ENCODE peak calls at places on chromosomes 2 and 18, in four cellular contexts. One of them, this sample, is unnamed.

GRCh38 chr2:105636109-105636740 is 108.5 kb upstream of the NCK2 start:
- DNase-seq in GM12878: no peak
- DNase-seq in SK-N-SH: no peak
- DNase-seq in K562: no peak
- DNase-seq in this sample: no peak

GRCh38 chr18:48942554-48943261 is 8.1 kb downstream of the SMAD7 start:
- DNase-seq in SK-N-SH: no peak
- DNase-seq in GM12878: no peak
- DNase-seq in K562: no peak
- DNase-seq in this sample: peak

GRCh38 chr2:9378433-9379371 is 44.6 kb downstream of the ITGB1BP1 start:
- DNase-seq in GM12878: no peak
- DNase-seq in K562: no peak
- DNase-seq in SK-N-SH: no peak
- DNase-seq in this sample: peak

GRCh38 chr2:60998628-60999545 is 18.6 kb upstream of the PEX13 start:
- DNase-seq in GM12878: no peak
- DNase-seq in K562: peak
- DNase-seq in SK-N-SH: peak
- DNase-seq in this sample: peak

GRCh38 chr2:241047253-241048010 is 49.0 kb downstream of the SNED1 start:
- DNase-seq in K562: no peak
- DNase-seq in GM12878: no peak
- DNase-seq in SK-N-SH: no peak
- DNase-seq in this sample: no peak

GRCh38 chr18:48032876-48033769 is 102.7 kb upstream of the SMAD2 start:
- DNase-seq in K562: no peak
- DNase-seq in GM12878: no peak
- DNase-seq in SK-N-SH: no peak
- DNase-seq in this sample: no peak

GRCh38 chr2:105686588-105686987 is 58.1 kb upstream of the NCK2 start:
- DNase-seq in SK-N-SH: no peak
- DNase-seq in GM12878: no peak
- DNase-seq in K562: no peak
- DNase-seq in this sample: no peak

GRCh38 chr2:25301453-25302352 is 40.0 kb downstream of the DNMT3A start:
- DNase-seq in K562: no peak
- DNase-seq in SK-N-SH: no peak
- DNase-seq in GM12878: peak
- DNase-seq in this sample: no peak

GRCh38 chr2:121664086-121664485 is 14.8 kb upstream of the CLASP1 start:
- DNase-seq in GM12878: no peak
- DNase-seq in SK-N-SH: no peak
- DNase-seq in K562: no peak
- DNase-seq in this sample: no peak

GRCh38 chr18:75226956-75227316 is 16.3 kb downstream of the TSHZ1 start:
- DNase-seq in SK-N-SH: no peak
- DNase-seq in K562: no peak
- DNase-seq in GM12878: no peak
- DNase-seq in this sample: no peak

GRCh38 chr18:25736516-25736915 is 353.9 kb downstream of the SS18 start:
- DNase-seq in GM12878: no peak
- DNase-seq in SK-N-SH: no peak
- DNase-seq in K562: no peak
- DNase-seq in this sample: no peak
- TF ChIP-seq SMC3 in GM12878: no peak
- TF ChIP-seq SMC3 in SK-N-SH: no peak
- TF ChIP-seq SMC3 in K562: no peak
- TF ChIP-seq SMC3 in this sample: no peak

GRCh38 chr2:236855866-236856855 is 229.5 kb upstream of the COPS8 start:
- DNase-seq in K562: no peak
- DNase-seq in SK-N-SH: no peak
- DNase-seq in GM12878: no peak
- DNase-seq in this sample: no peak

GRCh38 chr2:236857781-236858180 is 227.9 kb upstream of the COPS8 start:
- DNase-seq in GM12878: no peak
- DNase-seq in K562: no peak
- DNase-seq in SK-N-SH: no peak
- DNase-seq in this sample: no peak

GRCh38 chr2:236858661-236859060 is 227.0 kb upstream of the COPS8 start:
- DNase-seq in GM12878: no peak
- DNase-seq in SK-N-SH: no peak
- DNase-seq in K562: no peak
- DNase-seq in this sample: no peak

GRCh38 chr2:236855176-236855865 is 230.4 kb upstream of the COPS8 start:
- DNase-seq in GM12878: no peak
- DNase-seq in SK-N-SH: no peak
- DNase-seq in K562: no peak
- DNase-seq in this sample: no peak

GRCh38 chr2:236856856-236857616 is 228.7 kb upstream of the COPS8 start:
- DNase-seq in SK-N-SH: no peak
- DNase-seq in GM12878: no peak
- DNase-seq in K562: no peak
- DNase-seq in this sample: no peak
- TF ChIP-seq SMC3 in SK-N-SH: no peak
- TF ChIP-seq SMC3 in GM12878: no peak
- TF ChIP-seq SMC3 in K562: no peak
- TF ChIP-seq SMC3 in this sample: no peak

GRCh38 chr2:239803102-239803763 is 221.9 kb downstream of the NDUFA10 start:
- DNase-seq in SK-N-SH: no peak
- DNase-seq in GM12878: no peak
- DNase-seq in K562: no peak
- DNase-seq in this sample: no peak
- TF ChIP-seq SMC3 in SK-N-SH: no peak
- TF ChIP-seq SMC3 in GM12878: no peak
- TF ChIP-seq SMC3 in K562: no peak
- TF ChIP-seq SMC3 in this sample: no peak

GRCh38 chr2:206428783-206429182 is 14.5 kb upstream of the ADAM23 start:
- DNase-seq in SK-N-SH: no peak
- DNase-seq in GM12878: no peak
- DNase-seq in K562: no peak
- DNase-seq in this sample: no peak
- TF ChIP-seq SMC3 in SK-N-SH: no peak
- TF ChIP-seq SMC3 in GM12878: no peak
- TF ChIP-seq SMC3 in K562: no peak
- TF ChIP-seq SMC3 in this sample: no peak